ENCODE peak calls at places on chromosomes 4 and X, in eight cellular contexts. F is NCI-H524, X is renal cortical epithelial cell, T is caudate nucleus, E is neuronal stem cell, C is H7, N is HCEC 1CT, Z is uterus. W is an unnamed sample.

GRCh38 chr4:6011686-6012085 is 6.5 kb downstream of the C4orf50 start:
- DNase-seq in F (no peak), C (no peak), Z (no peak), N (no peak), E (no peak), X (no peak), T (no peak), W (peak; percentile 63)

GRCh38 chr4:95304898-95305297 is 243.9 kb downstream of the UNC5C start:
- DNase-seq in X (peak; percentile 88), Z (no peak), T (no peak), F (no peak), C (peak; percentile 3), E (peak; percentile 30), N (no peak), W (peak; percentile 11)

GRCh38 chr4:153781717-153782416 is 7.0 kb downstream of the SFRP2 start:
- DNase-seq in F (no peak), Z (no peak), N (peak; percentile 24), X (peak; percentile 56), T (no peak), C (peak; percentile 43), E (no peak), W (no peak)

GRCh38 chr4:172851534-172851933 is 317.1 kb upstream of the GALNT7 start:
- DNase-seq in E (no peak), T (no peak), X (peak; percentile 41), F (no peak), N (peak; percentile 42), Z (no peak), C (no peak), W (no peak)

GRCh38 chrX:21972721-21973120 is 32.2 kb downstream of the SMS start:
- DNase-seq in C (no peak), X (peak; percentile 83), E (no peak), F (no peak), Z (no peak), N (peak; percentile 76), T (no peak), W (no peak)

GRCh38 chr4:86441175-86441960 is 81.5 kb upstream of the MAPK10 start:
- DNase-seq in T (no peak), E (no peak), C (peak; percentile 64), N (no peak), Z (no peak), F (no peak), X (peak; percentile 98), W (no peak)

GRCh38 chr4:157997296-157997695 is 175.5 kb downstream of the GASK1B start:
- DNase-seq in X (no peak), E (no peak), N (no peak), C (no peak), T (no peak), Z (no peak), F (no peak), W (no peak)

GRCh38 chrX:96373047-96373355 is 311.6 kb upstream of the DIAPH2 start:
- DNase-seq in E (no peak), X (no peak), Z (no peak), N (no peak), C (peak; percentile 2), T (no peak), F (no peak), W (no peak)

GRCh38 chrX:24862343-24862742 is 153.4 kb downstream of the ARX start:
- DNase-seq in Z (no peak), C (no peak), N (no peak), T (no peak), F (no peak), E (no peak), X (peak; percentile 54), W (no peak)

GRCh38 chr4:165393704-165394103 is 14.9 kb downstream of the CPE start:
- DNase-seq in Z (no peak), T (no peak), N (no peak), E (no peak), C (no peak), F (no peak), X (peak; percentile 6), W (no peak)

GRCh38 chr4:115759231-115759630 is 645.8 kb upstream of the NDST4 start:
- DNase-seq in Z (no peak), E (no peak), C (no peak), F (no peak), N (no peak), X (no peak), T (no peak), W (no peak)

GRCh38 chr4:41624765-41625164 is 86.8 kb downstream of the LIMCH1 start:
- DNase-seq in Z (no peak), E (no peak), X (no peak), T (no peak), F (no peak), N (no peak), C (no peak), W (no peak)

GRCh38 chr4:80365928-80366327 is 30.4 kb downstream of the CFAP299 start:
- DNase-seq in C (peak; percentile 32), F (peak; percentile 93), E (peak; percentile 21), X (peak; percentile 67), N (peak; percentile 48), T (no peak), Z (no peak), W (peak; percentile 77)

GRCh38 chr4:120749445-120750151 is 172.9 kb downstream of the PRDM5 start:
- DNase-seq in T (no peak), C (no peak), N (no peak), X (no peak), Z (no peak), F (peak; percentile 94), E (no peak), W (peak; percentile 62)

GRCh38 chr4:151117371-151117962 is 18.0 kb downstream of the RPS3A start:
- DNase-seq in T (no peak), X (peak; percentile 70), C (peak; percentile 72), E (peak; percentile 63), Z (peak; percentile 73), N (peak; percentile 48), F (peak; percentile 36), W (peak; percentile 57)

GRCh38 chr4:40199999-40200880 is 3.4 kb downstream of the RHOH start:
- DNase-seq in C (no peak), N (no peak), X (peak; percentile 59), F (no peak), E (no peak), Z (peak; percentile 28), T (no peak), W (no peak)

GRCh38 chr4:60822986-60823385 is 377.1 kb upstream of the ADGRL3 start:
- DNase-seq in N (no peak), E (no peak), Z (no peak), X (no peak), F (peak; percentile 85), C (no peak), T (no peak), W (no peak)

GRCh38 chr4:27574743-27575142 is 714.1 kb downstream of the STIM2 start:
- DNase-seq in C (no peak), N (no peak), T (no peak), X (no peak), Z (no peak), F (no peak), E (no peak), W (no peak)

GRCh38 chr4:159146007-159146330 is 43.1 kb downstream of the RAPGEF2 start:
- DNase-seq in X (no peak), Z (no peak), N (no peak), T (no peak), F (no peak), C (no peak), E (no peak), W (no peak)